ENCODE peak calls at places on chromosomes 2 and 18, in eight cellular contexts. One of them, this sample, is unnamed. For H3K9me3, the result is how much of the 10 kb centered on the place peaks cover.

GRCh38 chr2:197165020-197165419 is 145.6 kb downstream of the ANKRD44 start:
- DNase-seq in spleen: no peak
- DNase-seq in endothelial cell of umbilical vein: no peak
- DNase-seq in tibial nerve: no peak
- DNase-seq in IMR-90: no peak
- DNase-seq in ovary: no peak
- DNase-seq in upper lobe of left lung: no peak
- DNase-seq in transverse colon: no peak
- DNase-seq in this sample: no peak

GRCh38 chr2:157443795-157444642 is at the start of gene CYTIP:
- DNase-seq in upper lobe of left lung: no peak
- DNase-seq in tibial nerve: peak
- DNase-seq in ovary: no peak
- DNase-seq in transverse colon: peak
- DNase-seq in IMR-90: no peak
- DNase-seq in endothelial cell of umbilical vein: no peak
- DNase-seq in spleen: peak
- DNase-seq in this sample: peak

GRCh38 chr2:46841621-46842020 is 74.0 kb downstream of the MCFD2 start:
- DNase-seq in tibial nerve: no peak
- DNase-seq in endothelial cell of umbilical vein: no peak
- DNase-seq in IMR-90: no peak
- DNase-seq in spleen: no peak
- DNase-seq in ovary: no peak
- DNase-seq in transverse colon: peak
- DNase-seq in upper lobe of left lung: no peak
- DNase-seq in this sample: no peak

GRCh38 chr2:121205321-121205942 is 79.6 kb downstream of the TFCP2L1 start:
- DNase-seq in IMR-90: no peak
- DNase-seq in ovary: peak
- DNase-seq in spleen: peak
- DNase-seq in endothelial cell of umbilical vein: no peak
- DNase-seq in transverse colon: no peak
- DNase-seq in upper lobe of left lung: no peak
- DNase-seq in tibial nerve: no peak
- DNase-seq in this sample: no peak

GRCh38 chr18:10490401-10491289 is 35.2 kb upstream of the NAPG start:
- DNase-seq in endothelial cell of umbilical vein: no peak
- DNase-seq in IMR-90: no peak
- DNase-seq in spleen: peak
- DNase-seq in ovary: no peak
- DNase-seq in upper lobe of left lung: no peak
- DNase-seq in tibial nerve: no peak
- DNase-seq in transverse colon: peak
- DNase-seq in this sample: no peak

GRCh38 chr2:23244656-23245055 is 140.3 kb upstream of the KLHL29 start:
- DNase-seq in spleen: no peak
- DNase-seq in transverse colon: no peak
- DNase-seq in endothelial cell of umbilical vein: no peak
- DNase-seq in ovary: no peak
- DNase-seq in IMR-90: no peak
- DNase-seq in upper lobe of left lung: no peak
- DNase-seq in tibial nerve: no peak
- DNase-seq in this sample: no peak

GRCh38 chr2:229335349-229335748 is 64.3 kb upstream of the PID1 start:
- DNase-seq in IMR-90: no peak
- DNase-seq in endothelial cell of umbilical vein: no peak
- DNase-seq in spleen: no peak
- DNase-seq in transverse colon: no peak
- DNase-seq in ovary: no peak
- DNase-seq in tibial nerve: no peak
- DNase-seq in upper lobe of left lung: no peak
- DNase-seq in this sample: no peak

GRCh38 chr2:207516206-207516605 is 13.6 kb upstream of the CREB1 start:
- DNase-seq in ovary: no peak
- DNase-seq in tibial nerve: no peak
- DNase-seq in endothelial cell of umbilical vein: peak
- DNase-seq in transverse colon: no peak
- DNase-seq in IMR-90: no peak
- DNase-seq in upper lobe of left lung: no peak
- DNase-seq in spleen: no peak
- DNase-seq in this sample: no peak

GRCh38 chr18:44514766-44515165 is 165.9 kb upstream of the SETBP1 start:
- DNase-seq in upper lobe of left lung: no peak
- DNase-seq in tibial nerve: no peak
- DNase-seq in endothelial cell of umbilical vein: no peak
- DNase-seq in ovary: no peak
- DNase-seq in IMR-90: no peak
- DNase-seq in transverse colon: no peak
- DNase-seq in spleen: no peak
- DNase-seq in this sample: no peak

GRCh38 chr2:66433945-66434678 is 813 bp upstream of the MEIS1 start:
- DNase-seq in spleen: peak
- DNase-seq in IMR-90: peak
- DNase-seq in ovary: peak
- DNase-seq in tibial nerve: no peak
- DNase-seq in upper lobe of left lung: peak
- DNase-seq in transverse colon: peak
- DNase-seq in endothelial cell of umbilical vein: peak
- DNase-seq in this sample: no peak

GRCh38 chr2:241017228-241017940 is 19.0 kb downstream of the SNED1 start:
- DNase-seq in endothelial cell of umbilical vein: no peak
- DNase-seq in upper lobe of left lung: no peak
- DNase-seq in ovary: peak
- DNase-seq in IMR-90: no peak
- DNase-seq in transverse colon: no peak
- DNase-seq in spleen: no peak
- DNase-seq in tibial nerve: peak
- DNase-seq in this sample: no peak

GRCh38 chr2:217816396-217816869 is 186.4 kb downstream of the TNS1 start:
- DNase-seq in tibial nerve: peak
- DNase-seq in spleen: no peak
- DNase-seq in IMR-90: peak
- DNase-seq in transverse colon: no peak
- DNase-seq in ovary: peak
- DNase-seq in upper lobe of left lung: no peak
- DNase-seq in endothelial cell of umbilical vein: peak
- DNase-seq in this sample: no peak

GRCh38 chr2:197852127-197852526 is 47.7 kb downstream of the PLCL1 start:
- DNase-seq in ovary: no peak
- DNase-seq in spleen: no peak
- DNase-seq in transverse colon: no peak
- DNase-seq in IMR-90: no peak
- DNase-seq in upper lobe of left lung: no peak
- DNase-seq in endothelial cell of umbilical vein: no peak
- DNase-seq in tibial nerve: no peak
- DNase-seq in this sample: no peak

GRCh38 chr2:84908948-84909713 is 3.7 kb downstream of the TMSB10 start:
- DNase-seq in tibial nerve: no peak
- DNase-seq in transverse colon: no peak
- DNase-seq in upper lobe of left lung: no peak
- DNase-seq in IMR-90: no peak
- DNase-seq in spleen: no peak
- DNase-seq in endothelial cell of umbilical vein: no peak
- DNase-seq in ovary: no peak
- DNase-seq in this sample: no peak
- H3K4me3 ChIP-seq in tibial nerve: no peak
- H3K4me3 ChIP-seq in transverse colon: no peak
- H3K4me3 ChIP-seq in upper lobe of left lung: no peak
- H3K4me3 ChIP-seq in IMR-90: no peak
- H3K4me3 ChIP-seq in spleen: no peak
- H3K4me3 ChIP-seq in endothelial cell of umbilical vein: no peak
- H3K4me3 ChIP-seq in ovary: no peak
- H3K4me3 ChIP-seq in this sample: no peak

DNA sequence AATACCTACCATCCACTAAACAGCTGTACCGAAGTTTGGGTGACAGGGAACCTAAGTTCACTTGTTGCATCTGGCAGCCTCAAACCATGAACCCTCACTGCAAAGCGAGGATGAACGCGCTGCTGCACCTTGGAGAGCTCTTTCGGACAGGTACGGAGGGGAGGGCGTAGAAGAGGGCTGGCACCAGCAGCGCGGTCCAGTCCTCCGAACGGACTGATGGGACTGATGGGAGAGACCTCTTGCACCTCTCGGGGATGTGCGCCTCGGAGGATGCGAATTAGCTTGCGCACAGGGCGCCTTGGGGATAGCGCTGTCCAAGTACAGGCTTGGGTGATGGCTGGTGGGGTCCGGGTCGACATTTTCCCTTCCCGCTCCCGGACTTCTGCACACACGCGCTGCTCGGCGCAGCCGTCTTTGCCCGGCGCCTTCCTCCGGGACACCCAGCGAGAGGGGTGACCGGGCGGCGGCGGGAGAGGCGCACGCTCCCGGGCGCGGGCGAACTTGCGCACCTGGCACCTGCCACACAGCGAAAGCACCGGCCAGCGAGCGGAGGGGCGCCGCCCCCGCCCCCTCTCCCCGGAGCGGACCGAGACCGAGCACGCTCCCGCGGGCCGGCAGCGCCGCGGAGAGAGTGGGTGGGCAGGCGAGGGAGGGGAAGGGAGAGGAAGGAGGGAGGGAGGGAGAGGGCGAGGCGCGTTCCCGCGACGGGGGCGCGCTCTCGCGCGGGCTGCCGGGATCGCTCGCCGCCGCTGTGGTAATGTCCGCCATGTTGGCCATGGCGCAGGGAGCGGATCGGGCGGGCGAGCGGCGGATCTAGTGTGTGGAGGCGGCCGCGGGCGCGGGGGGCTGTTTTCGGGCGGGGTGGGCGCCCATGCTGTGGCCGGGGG is at the start of gene EPC2:
- DNase-seq in upper lobe of left lung: peak
- DNase-seq in spleen: peak
- DNase-seq in tibial nerve: peak
- DNase-seq in transverse colon: peak
- DNase-seq in ovary: peak
- DNase-seq in endothelial cell of umbilical vein: peak
- DNase-seq in IMR-90: peak
- DNase-seq in this sample: peak
- TF ChIP-seq POLR2A in upper lobe of left lung: no peak
- TF ChIP-seq POLR2A in spleen: no peak
- TF ChIP-seq POLR2A in tibial nerve: no peak
- TF ChIP-seq POLR2A in transverse colon: peak
- TF ChIP-seq POLR2A in ovary: peak
- TF ChIP-seq POLR2A in endothelial cell of umbilical vein: peak
- TF ChIP-seq POLR2A in IMR-90: peak
- TF ChIP-seq POLR2A in this sample: no peak

DNA sequence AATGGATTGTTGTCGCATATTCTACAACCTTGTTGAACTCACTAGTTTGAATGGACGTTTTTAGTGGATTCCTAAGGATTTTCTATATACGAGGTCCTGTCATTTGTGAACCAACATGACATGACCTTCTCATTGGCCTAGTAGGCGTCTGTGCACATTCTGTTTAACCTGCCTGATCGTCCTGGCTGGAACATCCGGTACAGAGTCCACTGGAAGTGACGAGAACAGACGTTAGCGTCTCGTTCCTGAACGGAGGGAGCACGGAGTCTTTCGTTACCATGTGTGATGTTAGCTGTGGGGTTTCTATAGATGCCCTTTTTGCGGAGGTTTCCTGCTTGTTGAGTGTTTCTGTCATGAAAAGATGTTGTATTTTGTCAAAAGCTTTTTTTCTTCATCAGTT is 61.9 kb downstream of the SLC66A2 start:
- DNase-seq in transverse colon: no peak
- DNase-seq in ovary: no peak
- DNase-seq in endothelial cell of umbilical vein: no peak
- DNase-seq in spleen: no peak
- DNase-seq in upper lobe of left lung: no peak
- DNase-seq in tibial nerve: no peak
- DNase-seq in IMR-90: no peak
- DNase-seq in this sample: no peak
- H3K9me3 ChIP-seq in transverse colon: under half
- H3K9me3 ChIP-seq in ovary: under half
- H3K9me3 ChIP-seq in endothelial cell of umbilical vein: under half
- H3K9me3 ChIP-seq in spleen: under half
- H3K9me3 ChIP-seq in upper lobe of left lung: under half
- H3K9me3 ChIP-seq in tibial nerve: under half
- H3K9me3 ChIP-seq in IMR-90: under half
- H3K9me3 ChIP-seq in this sample: half or more

GRCh38 chr2:14634223-14634884 is 1.8 kb downstream of the LRATD1 start:
- DNase-seq in transverse colon: peak
- DNase-seq in tibial nerve: peak
- DNase-seq in endothelial cell of umbilical vein: peak
- DNase-seq in ovary: peak
- DNase-seq in IMR-90: peak
- DNase-seq in spleen: peak
- DNase-seq in upper lobe of left lung: peak
- DNase-seq in this sample: no peak

GRCh38 chr2:14631676-14632075 is 841 bp upstream of the LRATD1 start:
- DNase-seq in tibial nerve: no peak
- DNase-seq in transverse colon: no peak
- DNase-seq in upper lobe of left lung: no peak
- DNase-seq in IMR-90: no peak
- DNase-seq in endothelial cell of umbilical vein: no peak
- DNase-seq in ovary: no peak
- DNase-seq in spleen: no peak
- DNase-seq in this sample: no peak

GRCh38 chr2:14633451-14634211 is 1.1 kb downstream of the LRATD1 start:
- DNase-seq in transverse colon: peak
- DNase-seq in ovary: peak
- DNase-seq in spleen: no peak
- DNase-seq in endothelial cell of umbilical vein: no peak
- DNase-seq in upper lobe of left lung: peak
- DNase-seq in tibial nerve: no peak
- DNase-seq in IMR-90: no peak
- DNase-seq in this sample: no peak

GRCh38 chr2:14633031-14633430 is 514 bp downstream of the LRATD1 start:
- DNase-seq in ovary: peak
- DNase-seq in IMR-90: no peak
- DNase-seq in upper lobe of left lung: peak
- DNase-seq in endothelial cell of umbilical vein: no peak
- DNase-seq in spleen: no peak
- DNase-seq in tibial nerve: no peak
- DNase-seq in transverse colon: peak
- DNase-seq in this sample: no peak

DNA sequence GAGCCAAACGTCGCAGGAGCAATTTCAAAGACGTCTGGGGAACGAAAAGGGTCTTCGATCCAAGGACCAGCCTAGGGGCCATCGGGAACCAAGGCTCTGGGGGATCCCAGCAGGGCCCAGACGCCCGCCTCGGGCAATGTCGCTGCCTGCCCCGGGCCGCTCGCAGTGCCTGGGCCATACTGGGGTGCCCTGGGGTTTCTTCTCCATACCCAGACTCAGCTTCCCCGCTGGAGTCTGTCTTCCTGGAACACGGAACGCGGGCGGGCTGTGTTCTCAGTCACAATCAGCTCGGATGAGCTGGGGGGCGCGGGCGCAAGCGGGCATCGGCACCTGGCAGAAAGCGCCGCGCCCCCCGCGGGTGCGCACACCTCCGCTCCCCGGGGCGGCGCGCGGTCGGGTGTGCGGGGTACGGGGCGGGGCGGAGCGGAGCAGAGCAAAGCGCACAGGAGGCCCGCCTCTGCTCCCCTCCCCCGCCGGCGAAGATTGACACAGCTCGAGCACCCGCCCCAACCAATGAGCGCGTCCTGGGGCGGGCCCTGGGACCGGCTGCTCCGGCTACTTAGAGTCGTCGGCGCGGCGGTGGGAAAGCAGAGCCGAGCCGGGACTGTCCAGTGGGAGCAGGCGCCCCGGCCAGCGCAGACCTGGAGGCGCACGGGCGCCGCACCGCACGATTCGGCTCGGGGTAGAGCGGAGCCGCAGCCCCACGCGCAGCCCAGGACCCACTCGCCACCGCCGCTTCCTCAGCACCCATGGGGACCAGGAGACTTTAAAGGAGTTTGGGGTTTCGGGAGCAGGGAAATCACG is at the start of gene LRATD1:
- DNase-seq in ovary: peak
- DNase-seq in transverse colon: peak
- DNase-seq in IMR-90: peak
- DNase-seq in upper lobe of left lung: peak
- DNase-seq in spleen: peak
- DNase-seq in endothelial cell of umbilical vein: peak
- DNase-seq in tibial nerve: peak
- DNase-seq in this sample: peak
- H3K4me3 ChIP-seq in ovary: peak
- H3K4me3 ChIP-seq in transverse colon: peak
- H3K4me3 ChIP-seq in IMR-90: peak
- H3K4me3 ChIP-seq in upper lobe of left lung: peak
- H3K4me3 ChIP-seq in spleen: peak
- H3K4me3 ChIP-seq in endothelial cell of umbilical vein: no peak
- H3K4me3 ChIP-seq in tibial nerve: peak
- H3K4me3 ChIP-seq in this sample: peak

This sample was measured in esophagus squamous epithelium.